ENCODE peak calls at places on chromosome 20, in nine cellular contexts. T, P, C, I, Q, N, H, K and Z are unnamed samples.

GRCh38 chr20:8646716-8647115 is 422.2 kb upstream of the PLCB4 start:
- DNase-seq in T (no peak), P (peak), C (no peak), I (no peak), Q (no peak), N (no peak), H (no peak), K (no peak), Z (no peak)

GRCh38 chr20:15597306-15597705 is 975.9 kb downstream of the KIF16B start:
- DNase-seq in T (no peak), P (no peak), C (no peak), I (no peak), Q (no peak), N (no peak), H (peak), K (no peak), Z (no peak)

GRCh38 chr20:17972121-17972520 is 3.3 kb downstream of the MGME1 start:
- DNase-seq in T (no peak), P (no peak), C (no peak), I (no peak), Q (no peak), N (no peak), H (no peak), K (no peak), Z (peak)

GRCh38 chr20:58329711-58330110 is 20.2 kb downstream of the RAB22A start:
- DNase-seq in T (no peak), P (no peak), C (no peak), I (no peak), Q (no peak), N (no peak), H (no peak), K (no peak), Z (no peak)

GRCh38 chr20:58433029-58433657 is 44.1 kb downstream of the VAPB start:
- DNase-seq in T (no peak), P (no peak), C (no peak), I (no peak), Q (no peak), N (no peak), H (no peak), K (no peak), Z (no peak)

GRCh38 chr20:59455392-59456341 is 148.7 kb upstream of the PHACTR3 start:
- DNase-seq in T (no peak), P (peak), C (no peak), I (no peak), Q (peak), N (no peak), H (peak), K (no peak), Z (peak)

GRCh38 chr20:44143896-44144295 is 43.1 kb downstream of the JPH2 start:
- DNase-seq in T (no peak), P (no peak), C (no peak), I (no peak), Q (no peak), N (no peak), H (no peak), K (no peak), Z (no peak)

GRCh38 chr20:53795170-53795569 is 201.5 kb upstream of the ZNF217 start:
- DNase-seq in T (no peak), P (peak), C (no peak), I (no peak), Q (no peak), N (no peak), H (no peak), K (no peak), Z (no peak)

GRCh38 chr20:60310551-60310950 is 352.3 kb downstream of the CDH26 start:
- DNase-seq in T (no peak), P (no peak), C (no peak), I (no peak), Q (no peak), N (no peak), H (no peak), K (no peak), Z (no peak)

GRCh38 chr20:40230486-40230885 is 458.6 kb downstream of the MAFB start:
- DNase-seq in T (no peak), P (no peak), C (no peak), I (no peak), Q (no peak), N (no peak), H (no peak), K (no peak), Z (no peak)

GRCh38 chr20:9377007-9377406 is 137.4 kb upstream of the LAMP5 start:
- DNase-seq in T (no peak), P (no peak), C (no peak), I (no peak), Q (no peak), N (no peak), H (no peak), K (no peak), Z (no peak)

GRCh38 chr20:4946585-4947378 is 54.5 kb downstream of the SLC23A2 start:
- DNase-seq in T (peak), P (peak), C (no peak), I (no peak), Q (no peak), N (no peak), H (no peak), K (no peak), Z (no peak)

GRCh38 chr20:41118632-41119031 is 18.7 kb upstream of the PLCG1 start:
- DNase-seq in T (no peak), P (peak), C (no peak), I (no peak), Q (no peak), N (no peak), H (no peak), K (no peak), Z (peak)

GRCh38 chr20:46814366-46815232 is 80.0 kb upstream of the EYA2 start:
- DNase-seq in T (peak), P (peak), C (no peak), I (no peak), Q (no peak), N (peak), H (no peak), K (no peak), Z (no peak)

GRCh38 chr20:45968801-45969711 is 2.9 kb downstream of the ZNF335 start:
- DNase-seq in T (no peak), P (peak), C (no peak), I (no peak), Q (no peak), N (peak), H (no peak), K (peak), Z (no peak)